ENCODE peak calls at places on chromosomes 11 and 22, in seven cellular contexts. D is tibial artery, O is heart left ventricle, C is foreskin keratinocyte, I is Panc1, N is fibroblast of lung, K is retinal pigment epithelial cell. Z is an unnamed sample.
A peak's percentile ranks its signal among the peaks of the same experiment; 100 is the strongest.

GRCh38 chr22:41411021-41411851 is 29.5 kb downstream of the TEF start:
- DNase-seq in D (peak; percentile 94), O (no peak), C (no peak), I (no peak), N (no peak), K (no peak), Z (peak; percentile 36)

GRCh38 chr11:57459112-57460016 is 964 bp upstream of the RTN4RL2 start:
- DNase-seq in D (no peak), O (no peak), C (no peak), I (no peak), N (no peak), K (no peak), Z (no peak)

GRCh38 chr22:40183029-40183581 is 5.4 kb downstream of the TNRC6B start:
- DNase-seq in D (no peak), O (no peak), C (no peak), I (no peak), N (peak; percentile 92), K (peak; percentile 52), Z (no peak)

GRCh38 chr11:73950869-73951710 is at the start of gene DNAJB13:
- DNase-seq in D (no peak), O (no peak), C (no peak), I (no peak), N (peak; percentile 49), K (no peak), Z (peak; percentile 51)

GRCh38 chr22:26592368-26593015 is 2.6 kb upstream of the TPST2 start:
- DNase-seq in D (no peak), O (no peak), C (no peak), I (no peak), N (no peak), K (no peak), Z (no peak)

GRCh38 chr11:117902001-117902855 is 25.8 kb upstream of the FXYD6 start:
- DNase-seq in D (peak; percentile 29), O (no peak), C (no peak), I (no peak), N (no peak), K (no peak), Z (no peak)

GRCh38 chr11:68216171-68216938 is 3.3 kb upstream of the KMT5B start:
- DNase-seq in D (no peak), O (peak; percentile 68), C (no peak), I (no peak), N (no peak), K (no peak), Z (no peak)

GRCh38 chr11:10653242-10653641 is 40.3 kb downstream of the IRAG1 start:
- DNase-seq in D (no peak), O (no peak), C (no peak), I (no peak), N (no peak), K (no peak), Z (no peak)

GRCh38 chr11:10436733-10437132 is 18.3 kb upstream of the AMPD3 start:
- DNase-seq in D (no peak), O (no peak), C (no peak), I (no peak), N (no peak), K (no peak), Z (no peak)

GRCh38 chr11:20208622-20209090 is 48.4 kb upstream of the DBX1 start:
- DNase-seq in D (no peak), O (no peak), C (no peak), I (no peak), N (no peak), K (no peak), Z (no peak)

GRCh38 chr11:19200410-19201201 is 1.2 kb downstream of the CSRP3 start:
- DNase-seq in D (no peak), O (no peak), C (no peak), I (no peak), N (peak; percentile 83), K (peak; percentile 75), Z (no peak)

GRCh38 chr11:125280646-125281045 is 116.1 kb downstream of the PKNOX2 start:
- DNase-seq in D (no peak), O (no peak), C (no peak), I (no peak), N (no peak), K (no peak), Z (no peak)

GRCh38 chr11:43866520-43866919 is 14.1 kb upstream of the ALKBH3 start:
- DNase-seq in D (no peak), O (no peak), C (no peak), I (no peak), N (peak; percentile 20), K (no peak), Z (no peak)

GRCh38 chr11:63534895-63535461 is 1.6 kb upstream of the PLAAT4 start:
- DNase-seq in D (no peak), O (no peak), C (no peak), I (no peak), N (no peak), K (no peak), Z (no peak)

GRCh38 chr11:95850137-95850536 is 59.8 kb downstream of the CEP57 start:
- DNase-seq in D (no peak), O (no peak), C (no peak), I (no peak), N (peak; percentile 37), K (no peak), Z (no peak)

GRCh38 chr11:33383075-33383919 is 126.1 kb downstream of the HIPK3 start:
- DNase-seq in D (no peak), O (no peak), C (no peak), I (no peak), N (peak; percentile 64), K (no peak), Z (no peak)

GRCh38 chr22:42229455-42230149 is 40.9 kb downstream of the TCF20 start:
- DNase-seq in D (no peak), O (no peak), C (no peak), I (no peak), N (peak; percentile 74), K (no peak), Z (peak; percentile 65)

GRCh38 chr11:108405706-108406105 is 61.6 kb downstream of the C11orf65 start:
- DNase-seq in D (no peak), O (no peak), C (no peak), I (no peak), N (peak; percentile 5), K (no peak), Z (no peak)

GRCh38 chr22:35054064-35054463 is 11.9 kb upstream of the ISX start:
- DNase-seq in D (no peak), O (no peak), C (no peak), I (no peak), N (no peak), K (no peak), Z (no peak)

GRCh38 chr11:134071766-134072403 is 3.0 kb downstream of the JAM3 start:
- DNase-seq in D (no peak), O (no peak), C (no peak), I (no peak), N (peak; percentile 23), K (no peak), Z (no peak)

GRCh38 chr11:120137611-120138521 is at the start of gene TRIM29:
- DNase-seq in D (peak; percentile 62), O (no peak), C (peak; percentile 84), I (no peak), N (no peak), K (no peak), Z (no peak)
- TF ChIP-seq CTCF in D (no peak), O (no peak), C (peak; percentile 47), I (no peak), N (no peak), K (no peak), Z (no peak)

GRCh38 chr11:44914105-44914504 is 36.6 kb downstream of the TP53I11 start:
- DNase-seq in D (no peak), O (no peak), C (no peak), I (no peak), N (no peak), K (no peak), Z (no peak)

GRCh38 chr11:44915621-44916020 is 35.1 kb downstream of the TP53I11 start:
- DNase-seq in D (no peak), O (no peak), C (no peak), I (no peak), N (no peak), K (no peak), Z (no peak)

GRCh38 chr11:44912270-44912987 is 38.3 kb downstream of the TP53I11 start:
- DNase-seq in D (no peak), O (no peak), C (no peak), I (no peak), N (no peak), K (no peak), Z (no peak)

GRCh38 chr11:44911031-44911814 is 39.5 kb downstream of the TP53I11 start:
- DNase-seq in D (peak; percentile 90), O (peak; percentile 81), C (peak; percentile 20), I (no peak), N (peak; percentile 62), K (peak; percentile 27), Z (peak; percentile 79)

DNA sequence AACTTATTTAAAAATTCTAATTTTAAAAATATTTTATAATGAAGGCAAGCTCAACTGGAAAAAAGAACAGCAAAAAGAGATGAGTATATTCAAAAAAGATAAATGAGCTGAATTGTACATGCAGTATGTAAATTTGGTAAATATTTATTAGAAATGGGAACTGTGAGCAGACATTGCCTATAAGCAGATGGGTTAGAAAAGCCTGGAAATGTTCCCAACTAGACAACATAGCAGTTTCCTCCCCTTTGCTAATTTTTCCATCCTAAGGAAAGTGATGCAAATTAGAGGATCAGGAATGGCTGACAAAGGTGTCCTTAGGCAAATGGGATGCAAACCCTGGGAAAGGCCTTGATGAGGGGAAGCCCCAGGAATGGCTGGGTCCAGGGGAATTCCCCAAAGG is 37.2 kb downstream of the TP53I11 start:
- DNase-seq in D (no peak), O (no peak), C (no peak), I (no peak), N (no peak), K (no peak), Z (no peak)
- TF ChIP-seq CTCF in D (no peak), O (no peak), C (no peak), I (no peak), N (no peak), K (no peak), Z (no peak)

GRCh38 chr22:38570841-38571364 is 920 bp upstream of the DMC1 start:
- DNase-seq in D (peak; percentile 86), O (peak; percentile 68), C (no peak), I (no peak), N (peak; percentile 38), K (no peak), Z (no peak)
- TF ChIP-seq CTCF in D (no peak), O (no peak), C (peak; percentile 32), I (peak; percentile 30), N (no peak), K (peak; percentile 19), Z (no peak)

DNA sequence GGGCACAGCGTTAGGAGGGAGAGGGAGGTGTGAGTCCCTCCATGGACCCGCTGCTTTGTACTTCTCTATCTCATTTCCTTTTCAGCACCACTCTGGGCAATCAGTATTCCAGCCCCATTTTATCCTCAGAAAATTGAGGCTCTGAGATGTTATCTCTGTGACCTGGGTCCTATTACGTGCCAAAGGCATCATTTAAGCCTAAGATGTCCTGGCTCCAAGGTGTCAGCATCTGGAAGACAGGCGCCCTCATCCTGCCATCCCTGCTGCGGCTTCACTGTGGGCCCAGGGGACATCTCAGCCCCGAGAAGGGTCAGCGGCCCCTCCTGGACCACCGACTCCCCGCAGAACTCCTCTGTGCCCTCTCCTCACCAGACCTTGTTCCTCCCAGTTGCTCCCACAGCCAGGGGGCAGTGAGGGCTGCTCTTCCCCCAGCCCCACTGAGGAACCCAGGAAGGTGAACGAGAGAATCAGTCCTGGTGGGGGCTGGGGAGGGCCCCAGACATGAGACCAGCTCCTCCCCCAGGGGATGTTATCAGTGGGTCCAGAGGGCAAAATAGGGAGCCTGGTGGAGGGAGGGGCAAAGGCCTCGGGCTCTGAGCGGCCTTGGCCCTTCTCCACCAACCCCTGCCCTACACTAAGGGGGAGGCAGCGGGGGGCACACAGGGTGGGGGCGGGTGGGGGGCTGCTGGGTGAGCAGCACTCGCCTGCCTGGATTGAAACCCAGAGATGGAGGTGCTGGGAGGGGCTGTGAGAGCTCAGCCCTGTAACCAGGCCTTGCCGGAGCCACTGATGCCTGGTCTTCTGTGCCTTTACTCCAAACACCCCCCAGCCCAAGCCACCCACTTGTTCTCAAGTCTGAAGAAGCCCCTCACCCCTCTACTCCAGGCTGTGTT is 829 bp upstream of the APOC3 start:
- DNase-seq in D (no peak), O (no peak), C (no peak), I (no peak), N (no peak), K (no peak), Z (no peak)
- TF ChIP-seq CTCF in D (no peak), O (no peak), C (no peak), I (no peak), N (no peak), K (no peak), Z (no peak)

Z was measured in ovary.